ENCODE peak calls at places on chromosome 11, in six cellular contexts. One of them, this sample, is unnamed.
A peak's percentile ranks its signal among the peaks of the same experiment; 100 is the strongest.

GRCh38 chr11:11178671-11179070 is 174.4 kb downstream of the CSNK2A3 start:
- DNase-seq in neural crest cell: no peak
- DNase-seq in CD4-positive, CD25-positive, alpha-beta regulatory T cell: no peak
- DNase-seq in astrocyte of the cerebellum: no peak
- DNase-seq in substantia nigra: no peak
- DNase-seq in HS-5: peak; percentile 32
- DNase-seq in this sample: no peak

GRCh38 chr11:78428273-78428651 is 10.6 kb upstream of the GAB2 start:
- DNase-seq in neural crest cell: no peak
- DNase-seq in CD4-positive, CD25-positive, alpha-beta regulatory T cell: no peak
- DNase-seq in astrocyte of the cerebellum: no peak
- DNase-seq in substantia nigra: no peak
- DNase-seq in HS-5: no peak
- DNase-seq in this sample: no peak

GRCh38 chr11:102986815-102987214 is 31.3 kb upstream of the MMP13 start:
- DNase-seq in neural crest cell: no peak
- DNase-seq in CD4-positive, CD25-positive, alpha-beta regulatory T cell: no peak
- DNase-seq in astrocyte of the cerebellum: peak; percentile 20
- DNase-seq in substantia nigra: no peak
- DNase-seq in HS-5: no peak
- DNase-seq in this sample: no peak

GRCh38 chr11:93986716-93987115 is 34.4 kb upstream of the HEPHL1 start:
- DNase-seq in neural crest cell: no peak
- DNase-seq in CD4-positive, CD25-positive, alpha-beta regulatory T cell: no peak
- DNase-seq in astrocyte of the cerebellum: peak; percentile 76
- DNase-seq in substantia nigra: no peak
- DNase-seq in HS-5: no peak
- DNase-seq in this sample: peak; percentile 8

GRCh38 chr11:34680918-34681554 is 60.1 kb downstream of the EHF start:
- DNase-seq in neural crest cell: no peak
- DNase-seq in CD4-positive, CD25-positive, alpha-beta regulatory T cell: no peak
- DNase-seq in astrocyte of the cerebellum: no peak
- DNase-seq in substantia nigra: no peak
- DNase-seq in HS-5: peak; percentile 30
- DNase-seq in this sample: peak; percentile 40

GRCh38 chr11:110587972-110588371 is 124.3 kb downstream of the ARHGAP20 start:
- DNase-seq in neural crest cell: no peak
- DNase-seq in CD4-positive, CD25-positive, alpha-beta regulatory T cell: no peak
- DNase-seq in astrocyte of the cerebellum: no peak
- DNase-seq in substantia nigra: no peak
- DNase-seq in HS-5: no peak
- DNase-seq in this sample: peak; percentile 16

GRCh38 chr11:34151916-34152845 is 46.8 kb downstream of the NAT10 start:
- DNase-seq in neural crest cell: no peak
- DNase-seq in CD4-positive, CD25-positive, alpha-beta regulatory T cell: no peak
- DNase-seq in astrocyte of the cerebellum: no peak
- DNase-seq in substantia nigra: no peak
- DNase-seq in HS-5: no peak
- DNase-seq in this sample: no peak

GRCh38 chr11:19978668-19979518 is 181.4 kb downstream of the DBX1 start:
- DNase-seq in neural crest cell: no peak
- DNase-seq in CD4-positive, CD25-positive, alpha-beta regulatory T cell: no peak
- DNase-seq in astrocyte of the cerebellum: peak; percentile 66
- DNase-seq in substantia nigra: peak; percentile 2
- DNase-seq in HS-5: peak; percentile 58
- DNase-seq in this sample: peak; percentile 62

GRCh38 chr11:34512810-34513673 is 552 bp downstream of the ELF5 start:
- DNase-seq in neural crest cell: peak; percentile 66
- DNase-seq in CD4-positive, CD25-positive, alpha-beta regulatory T cell: peak; percentile 24
- DNase-seq in astrocyte of the cerebellum: no peak
- DNase-seq in substantia nigra: peak; percentile 19
- DNase-seq in HS-5: no peak
- DNase-seq in this sample: peak; percentile 10

GRCh38 chr11:15179167-15179566 is 64.4 kb downstream of the INSC start:
- DNase-seq in neural crest cell: no peak
- DNase-seq in CD4-positive, CD25-positive, alpha-beta regulatory T cell: no peak
- DNase-seq in astrocyte of the cerebellum: no peak
- DNase-seq in substantia nigra: no peak
- DNase-seq in HS-5: no peak
- DNase-seq in this sample: no peak

GRCh38 chr11:8477680-8478079 is 116.3 kb downstream of the STK33 start:
- DNase-seq in neural crest cell: no peak
- DNase-seq in CD4-positive, CD25-positive, alpha-beta regulatory T cell: no peak
- DNase-seq in astrocyte of the cerebellum: no peak
- DNase-seq in substantia nigra: no peak
- DNase-seq in HS-5: no peak
- DNase-seq in this sample: no peak

GRCh38 chr11:126162286-126163030 is 49.0 kb downstream of the RPUSD4 start:
- DNase-seq in neural crest cell: no peak
- DNase-seq in CD4-positive, CD25-positive, alpha-beta regulatory T cell: no peak
- DNase-seq in astrocyte of the cerebellum: no peak
- DNase-seq in substantia nigra: no peak
- DNase-seq in HS-5: no peak
- DNase-seq in this sample: no peak

GRCh38 chr11:76752321-76753175 is 30.6 kb upstream of the TSKU start:
- DNase-seq in neural crest cell: no peak
- DNase-seq in CD4-positive, CD25-positive, alpha-beta regulatory T cell: no peak
- DNase-seq in astrocyte of the cerebellum: no peak
- DNase-seq in substantia nigra: no peak
- DNase-seq in HS-5: peak; percentile 20
- DNase-seq in this sample: peak; percentile 93